ENCODE peak calls at places on chromosomes 3 and 15, in five cellular contexts. Y, F, B, W and P are unnamed samples.

GRCh38 chr3:33490641-33491241 is 50.5 kb upstream of the UBP1 start:
- DNase-seq in Y (no peak), F (no peak), B (peak; percentile 8), W (no peak), P (no peak)

GRCh38 chr3:111998661-111999641 is at the start of gene TAGLN3:
- DNase-seq in Y (peak; percentile 75), F (no peak), B (peak; percentile 52), W (peak; percentile 78), P (no peak)

GRCh38 chr3:159266779-159267178 is 464.9 kb downstream of the MFSD1 start:
- DNase-seq in Y (no peak), F (peak; percentile 18), B (peak; percentile 11), W (peak; percentile 83), P (peak; percentile 51)

GRCh38 chr15:85860394-85861161 is 65.9 kb upstream of the KLHL25 start:
- DNase-seq in Y (no peak), F (no peak), B (no peak), W (no peak), P (no peak)

GRCh38 chr3:122055215-122055614 is at the start of gene CD86:
- DNase-seq in Y (no peak), F (no peak), B (no peak), W (no peak), P (no peak)

GRCh38 chr3:136074546-136074945 is 109.0 kb downstream of the PPP2R3A start:
- DNase-seq in Y (no peak), F (no peak), B (no peak), W (no peak), P (no peak)

GRCh38 chr3:157160652-157161480 is 919 bp upstream of the CCNL1 start:
- DNase-seq in Y (peak; percentile 94), F (peak; percentile 59), B (peak; percentile 84), W (peak; percentile 68), P (peak; percentile 70)

GRCh38 chr3:127970966-127971592 is 56.0 kb downstream of the KBTBD12 start:
- DNase-seq in Y (no peak), F (peak; percentile 46), B (peak; percentile 16), W (peak; percentile 65), P (no peak)

GRCh38 chr15:87369269-87369668 is 887.3 kb downstream of the NTRK3 start:
- DNase-seq in Y (no peak), F (no peak), B (no peak), W (peak; percentile 81), P (no peak)

GRCh38 chr15:79505956-79506355 is 73.8 kb downstream of the MINAR1 start:
- DNase-seq in Y (no peak), F (no peak), B (no peak), W (peak; percentile 55), P (no peak)

GRCh38 chr3:36497234-36497633 is 116.9 kb downstream of the STAC start:
- DNase-seq in Y (no peak), F (no peak), B (no peak), W (no peak), P (no peak)

GRCh38 chr3:20401253-20401652 is 215.2 kb upstream of the SGO1 start:
- DNase-seq in Y (no peak), F (no peak), B (no peak), W (no peak), P (no peak)

GRCh38 chr3:30299674-30300423 is 306.6 kb upstream of the TGFBR2 start:
- DNase-seq in Y (no peak), F (no peak), B (no peak), W (no peak), P (no peak)

GRCh38 chr3:72379500-72380187 is 468.6 kb downstream of the SHQ1 start:
- DNase-seq in Y (no peak), F (no peak), B (no peak), W (no peak), P (no peak)

GRCh38 chr3:36941658-36942057 is 3.2 kb downstream of the TRANK1 start:
- DNase-seq in Y (no peak), F (no peak), B (no peak), W (no peak), P (no peak)

GRCh38 chr3:48682786-48683185 is 2.9 kb downstream of the NCKIPSD start:
- DNase-seq in Y (no peak), F (no peak), B (no peak), W (no peak), P (no peak)
- H3K27ac ChIP-seq in Y (no peak overlapping the region), F (no peak overlapping the region), B (no peak overlapping the region), W (no peak overlapping the region), P (no peak overlapping the region)

DNA sequence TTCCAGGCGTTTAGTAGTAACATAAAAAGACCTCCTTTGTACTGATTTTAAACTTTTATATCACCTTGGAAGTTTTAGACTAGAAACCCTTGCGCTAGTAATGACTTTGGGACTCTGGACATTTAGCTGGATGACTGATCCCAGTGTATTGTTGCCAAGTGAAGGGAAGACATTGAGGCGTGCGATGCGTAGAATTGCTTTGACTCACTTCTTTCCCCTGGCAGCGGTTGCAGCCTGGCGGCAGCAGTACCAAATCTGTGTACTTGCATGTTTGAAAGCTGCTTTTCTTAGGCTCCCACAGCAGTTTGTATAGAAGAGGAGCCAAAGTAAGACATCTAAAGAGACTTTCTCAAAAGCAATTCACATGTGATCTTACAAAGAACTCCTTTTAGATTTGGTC is 151.6 kb downstream of the BBX start:
- DNase-seq in Y (peak; percentile 71), F (no peak), B (peak; percentile 27), W (no peak), P (no peak)
- H3K27ac ChIP-seq in Y (no peak overlapping the region), F (no peak overlapping the region), B (no peak overlapping the region), W (no peak overlapping the region), P (no peak overlapping the region)

GRCh38 chr3:10247679-10248183 is 528 bp upstream of the TATDN2 start:
- DNase-seq in Y (no peak), F (no peak), B (no peak), W (no peak), P (no peak)

GRCh38 chr3:10248184-10248983 is at the start of gene TATDN2:
- DNase-seq in Y (peak; percentile 98), F (peak; percentile 99), B (peak; percentile 97), W (peak; percentile 99), P (peak; percentile 96)

GRCh38 chr3:10251006-10251405 is 2.7 kb downstream of the TATDN2 start:
- DNase-seq in Y (no peak), F (no peak), B (peak; percentile 31), W (no peak), P (no peak)

GRCh38 chr3:10249833-10250232 is 1.6 kb downstream of the TATDN2 start:
- DNase-seq in Y (no peak), F (no peak), B (no peak), W (no peak), P (no peak)

DNA sequence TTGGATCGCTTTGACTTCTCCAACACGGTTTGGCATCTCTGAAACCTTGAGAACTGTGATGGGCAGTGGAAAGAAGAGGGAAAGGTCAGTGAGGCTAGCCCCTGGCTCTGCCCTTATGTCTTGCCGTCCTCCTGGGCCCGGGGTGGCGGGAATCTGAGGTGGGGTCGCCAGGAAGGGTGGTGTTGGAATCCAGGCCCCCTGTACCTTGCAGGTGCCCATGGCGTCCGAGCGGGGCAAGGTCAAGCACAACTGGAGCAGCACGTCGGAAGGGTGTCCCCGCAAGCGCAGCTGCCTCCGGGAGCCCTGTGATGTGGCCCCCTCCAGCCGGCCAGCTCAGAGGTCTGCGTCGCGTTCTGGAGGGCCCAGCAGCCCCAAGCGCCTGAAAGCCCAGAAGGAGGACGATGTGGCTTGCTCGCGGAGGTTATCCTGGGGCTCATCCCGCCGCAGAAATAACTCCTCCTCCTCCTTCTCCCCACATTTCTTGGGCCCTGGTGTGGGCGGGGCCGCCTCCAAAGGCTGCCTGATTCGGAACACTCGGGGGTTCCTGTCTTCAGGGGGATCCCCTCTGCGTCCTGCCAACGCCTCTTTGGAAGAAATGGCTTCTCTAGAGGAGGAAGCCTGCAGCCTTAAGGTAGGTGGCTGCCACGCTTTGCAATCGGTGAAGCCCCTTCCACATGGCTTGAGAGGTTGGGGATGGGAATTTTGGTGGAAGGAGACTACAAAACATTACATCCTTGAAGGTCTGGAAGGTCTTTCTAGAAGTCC is 907 bp downstream of the TATDN2 start:
- DNase-seq in Y (peak; percentile 81), F (peak; percentile 62), B (peak; percentile 27), W (peak; percentile 45), P (peak; percentile 23)
- H3K27ac ChIP-seq in Y (no peak overlapping the region), F (peak overlapping the region; percentile 95), B (peak overlapping the region; percentile 43), W (no peak overlapping the region), P (peak overlapping the region; percentile 59)

DNA sequence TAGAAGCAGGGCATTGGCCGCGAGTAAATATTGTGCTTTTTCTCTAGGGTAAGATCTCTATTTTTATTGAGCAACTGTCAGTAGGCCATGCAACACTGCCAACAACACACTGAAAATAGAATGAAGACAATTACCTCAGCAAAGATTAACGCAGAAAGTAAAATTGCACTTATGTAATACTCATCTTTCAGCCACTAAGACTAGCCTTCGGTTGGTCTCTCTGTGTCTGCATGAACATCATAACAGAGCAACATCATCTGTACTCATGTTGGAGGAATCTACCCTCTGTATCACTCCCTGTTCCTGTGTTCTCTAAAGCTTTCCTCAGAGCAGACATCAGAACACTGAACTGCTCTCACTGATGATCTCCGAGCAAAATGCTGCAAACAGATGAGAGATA is 8.6 kb upstream of the LRRC3B start:
- DNase-seq in Y (no peak), F (no peak), B (no peak), W (no peak), P (no peak)
- H3K27ac ChIP-seq in Y (no peak overlapping the region), F (no peak overlapping the region), B (no peak overlapping the region), W (no peak overlapping the region), P (no peak overlapping the region)

GRCh38 chr15:89666147-89666857 is 11.0 kb upstream of the KIF7 start:
- DNase-seq in Y (no peak), F (no peak), B (no peak), W (no peak), P (no peak)
- H3K27ac ChIP-seq in Y (peak overlapping the region; percentile 85), F (peak overlapping the region; percentile 89), B (peak overlapping the region; percentile 81), W (no peak overlapping the region), P (no peak overlapping the region)

DNA sequence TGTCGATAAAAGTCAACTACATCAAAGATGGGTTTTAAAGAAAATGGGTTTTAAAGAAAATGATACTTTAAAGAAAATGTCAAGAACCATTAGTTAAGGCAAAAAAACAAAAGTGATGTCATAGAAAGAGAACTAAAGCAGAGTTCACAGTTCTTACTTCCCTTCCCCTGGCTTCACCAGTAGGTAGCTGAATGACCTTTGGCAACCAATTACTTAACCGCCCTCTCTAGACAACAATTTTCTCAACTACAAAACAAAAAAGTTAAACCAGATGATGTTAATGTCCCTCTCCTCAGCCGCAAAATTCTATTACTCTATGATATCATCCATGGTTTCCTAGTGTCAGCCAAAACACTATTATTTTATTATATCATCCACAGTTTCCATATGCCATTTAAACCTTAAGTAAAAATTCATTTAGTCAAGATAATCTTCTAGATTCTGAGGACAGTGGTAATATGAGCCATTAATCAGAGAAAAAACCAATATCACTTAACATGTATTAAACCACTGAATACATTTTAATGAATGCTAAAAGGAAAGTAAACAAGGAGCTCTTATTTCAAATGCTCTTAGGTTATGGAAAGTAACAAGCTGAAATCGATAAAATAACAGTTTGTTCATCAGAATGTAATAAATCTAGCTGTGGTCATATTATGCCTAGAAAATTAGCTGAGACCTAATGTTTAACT is 13.1 kb downstream of the RYK start:
- DNase-seq in Y (no peak), F (no peak), B (no peak), W (no peak), P (no peak)
- H3K27ac ChIP-seq in Y (no peak overlapping the region), F (no peak overlapping the region), B (peak overlapping the region; percentile 15), W (no peak overlapping the region), P (no peak overlapping the region)

GRCh38 chr15:90393040-90393439 is 5.0 kb downstream of the IQGAP1 start:
- DNase-seq in Y (no peak), F (no peak), B (no peak), W (no peak), P (no peak)

GRCh38 chr15:90400005-90400758 is 12.1 kb downstream of the IQGAP1 start:
- DNase-seq in Y (no peak), F (no peak), B (no peak), W (no peak), P (no peak)

GRCh38 chr15:90396321-90396720 is 8.3 kb downstream of the IQGAP1 start:
- DNase-seq in Y (no peak), F (no peak), B (no peak), W (no peak), P (no peak)

GRCh38 chr15:90394074-90394473 is 6.0 kb downstream of the IQGAP1 start:
- DNase-seq in Y (no peak), F (no peak), B (no peak), W (no peak), P (no peak)

GRCh38 chr15:90394702-90395442 is 6.8 kb downstream of the IQGAP1 start:
- DNase-seq in Y (no peak), F (no peak), B (no peak), W (no peak), P (no peak)
- H3K27ac ChIP-seq in Y (no peak overlapping the region), F (no peak overlapping the region), B (peak overlapping the region; percentile 55), W (no peak overlapping the region), P (peak overlapping the region; percentile 43)